ENCODE peak calls at places on chromosomes 12 and 14, in five cellular contexts. W is GM12865, Q is cardiac fibroblast, T is skeletal muscle cell, U is thoracic aorta. P is an unnamed sample.

GRCh38 chr12:132323171-132324010 is 6.0 kb downstream of the GALNT9 start:
- DNase-seq in T (no peak), W (no peak), Q (peak; percentile 8), U (no peak), P (no peak)

GRCh38 chr14:64786296-64787149 is 82.3 kb downstream of the PLEKHG3 start:
- DNase-seq in T (no peak), Q (peak; percentile 67), U (no peak), W (no peak), P (no peak)

GRCh38 chr14:49641697-49642129 is 6.7 kb upstream of the DNAAF2 start:
- DNase-seq in U (no peak), W (peak; percentile 26), T (no peak), Q (no peak), P (no peak)

GRCh38 chr14:77018785-77019184 is 9.7 kb downstream of the IRF2BPL start:
- DNase-seq in T (no peak), W (no peak), U (no peak), Q (peak; percentile 58), P (no peak)

GRCh38 chr14:77225254-77225653 is 43.7 kb downstream of the TMEM63C start:
- DNase-seq in T (no peak), U (no peak), Q (no peak), W (no peak), P (no peak)

GRCh38 chr14:64737391-64738305 is 33.4 kb downstream of the PLEKHG3 start:
- DNase-seq in U (no peak), T (no peak), W (no peak), Q (no peak), P (no peak)

GRCh38 chr12:95701722-95702418 is 88.7 kb downstream of the NTN4 start:
- DNase-seq in Q (no peak), T (no peak), W (no peak), U (no peak), P (no peak)

GRCh38 chr14:105171004-105171673 is 2.6 kb upstream of the JAG2 start:
- DNase-seq in W (no peak), U (no peak), Q (peak; percentile 18), T (no peak), P (no peak)

GRCh38 chr12:87509233-87509820 is 519.9 kb downstream of the C12orf50 start:
- DNase-seq in W (no peak), Q (peak; percentile 62), T (peak; percentile 30), U (no peak), P (no peak)

GRCh38 chr14:55301722-55302121 is 30.5 kb downstream of the FBXO34 start:
- DNase-seq in U (no peak), T (peak; percentile 47), W (peak; percentile 18), Q (peak; percentile 43), P (no peak)

GRCh38 chr12:74171478-74171909 is 366.1 kb upstream of the ATXN7L3B start:
- DNase-seq in U (no peak), W (no peak), Q (no peak), T (no peak), P (no peak)

GRCh38 chr12:47777151-47777550 is 4.1 kb downstream of the SLC48A1 start:
- DNase-seq in T (no peak), W (no peak), U (no peak), Q (no peak), P (no peak)

GRCh38 chr12:69123909-69124638 is 115.3 kb upstream of the CPSF6 start:
- DNase-seq in Q (no peak), T (no peak), U (no peak), W (no peak), P (no peak)

GRCh38 chr12:56878010-56878339 is 56.2 kb downstream of the SDR9C7 start:
- DNase-seq in T (no peak), U (no peak), Q (peak; percentile 58), W (no peak), P (no peak)

GRCh38 chr12:95721320-95721719 is 69.2 kb downstream of the NTN4 start:
- DNase-seq in T (no peak), Q (no peak), W (peak; percentile 18), U (no peak), P (no peak)

GRCh38 chr12:120960657-120961056 is 17.7 kb upstream of the HNF1A start:
- DNase-seq in U (no peak), Q (no peak), W (peak; percentile 68), T (no peak), P (no peak)

GRCh38 chr12:120959111-120959878 is 19.0 kb upstream of the HNF1A start:
- DNase-seq in T (no peak), Q (no peak), W (no peak), U (no peak), P (no peak)

GRCh38 chr12:120962487-120963054 is 15.8 kb upstream of the HNF1A start:
- DNase-seq in T (no peak), W (no peak), Q (no peak), U (no peak), P (no peak)

GRCh38 chr12:120964298-120964697 is 14.0 kb upstream of the HNF1A start:
- DNase-seq in Q (no peak), W (no peak), T (no peak), U (no peak), P (no peak)

GRCh38 chr12:120961604-120962486 is 16.5 kb upstream of the HNF1A start:
- DNase-seq in W (no peak), T (no peak), U (no peak), Q (no peak), P (no peak)
- H3K4me3 ChIP-seq in W (no peak overlapping the region), T (no peak overlapping the region), U (no peak overlapping the region), Q (no peak overlapping the region), P (no peak overlapping the region)

DNA sequence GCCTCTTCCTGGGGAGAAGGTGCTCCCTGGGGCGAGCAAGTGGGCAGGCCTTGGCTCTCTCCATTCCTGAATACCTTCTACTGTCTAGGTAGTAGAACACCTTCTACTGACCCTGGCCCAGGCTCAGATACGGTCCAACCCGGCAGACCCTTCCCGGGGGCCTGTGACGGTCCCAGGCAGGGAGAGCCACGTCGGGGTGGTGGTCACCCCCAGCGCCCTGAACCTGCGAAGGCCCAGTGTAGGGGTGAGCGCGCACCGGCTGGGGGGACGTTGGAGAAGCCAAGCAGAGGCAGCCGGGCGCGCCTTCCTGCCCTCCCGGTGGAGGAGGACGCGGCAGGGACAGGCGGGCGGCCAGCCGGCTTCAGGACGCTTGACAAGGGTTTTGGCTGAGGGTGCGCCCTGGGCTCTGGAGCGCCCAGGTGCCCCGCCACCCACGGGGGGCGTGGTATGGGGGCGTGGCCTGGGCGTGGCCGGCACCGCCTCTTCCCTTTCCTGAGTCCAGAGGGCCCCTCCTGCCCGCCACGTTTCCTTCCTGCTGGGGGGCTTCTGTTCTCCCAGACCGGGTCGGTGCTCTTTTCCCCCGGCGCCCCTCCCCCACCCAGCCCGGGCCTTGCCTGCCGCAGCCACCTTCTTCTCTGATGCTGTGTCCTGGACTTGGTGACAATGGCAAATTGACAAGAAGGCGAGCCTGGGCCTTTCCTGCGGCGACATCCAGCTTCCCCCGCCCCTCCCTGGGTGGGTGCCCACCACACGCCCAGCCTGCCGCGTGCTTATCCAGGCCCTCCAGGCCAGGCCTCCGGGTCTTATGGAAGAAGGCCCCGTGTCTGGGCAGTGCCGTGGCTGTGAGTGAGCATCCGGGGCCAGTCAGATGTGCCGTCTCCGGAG is 24.5 kb upstream of the PPP1R13B start:
- DNase-seq in U (no peak), Q (peak; percentile 15), W (peak; percentile 78), T (no peak), P (no peak)
- H3K4me3 ChIP-seq in U (peak overlapping the region; percentile 72), Q (peak overlapping the region; percentile 15), W (peak overlapping the region; percentile 85), T (peak overlapping the region; percentile 20), P (peak overlapping the region; percentile 63)

DNA sequence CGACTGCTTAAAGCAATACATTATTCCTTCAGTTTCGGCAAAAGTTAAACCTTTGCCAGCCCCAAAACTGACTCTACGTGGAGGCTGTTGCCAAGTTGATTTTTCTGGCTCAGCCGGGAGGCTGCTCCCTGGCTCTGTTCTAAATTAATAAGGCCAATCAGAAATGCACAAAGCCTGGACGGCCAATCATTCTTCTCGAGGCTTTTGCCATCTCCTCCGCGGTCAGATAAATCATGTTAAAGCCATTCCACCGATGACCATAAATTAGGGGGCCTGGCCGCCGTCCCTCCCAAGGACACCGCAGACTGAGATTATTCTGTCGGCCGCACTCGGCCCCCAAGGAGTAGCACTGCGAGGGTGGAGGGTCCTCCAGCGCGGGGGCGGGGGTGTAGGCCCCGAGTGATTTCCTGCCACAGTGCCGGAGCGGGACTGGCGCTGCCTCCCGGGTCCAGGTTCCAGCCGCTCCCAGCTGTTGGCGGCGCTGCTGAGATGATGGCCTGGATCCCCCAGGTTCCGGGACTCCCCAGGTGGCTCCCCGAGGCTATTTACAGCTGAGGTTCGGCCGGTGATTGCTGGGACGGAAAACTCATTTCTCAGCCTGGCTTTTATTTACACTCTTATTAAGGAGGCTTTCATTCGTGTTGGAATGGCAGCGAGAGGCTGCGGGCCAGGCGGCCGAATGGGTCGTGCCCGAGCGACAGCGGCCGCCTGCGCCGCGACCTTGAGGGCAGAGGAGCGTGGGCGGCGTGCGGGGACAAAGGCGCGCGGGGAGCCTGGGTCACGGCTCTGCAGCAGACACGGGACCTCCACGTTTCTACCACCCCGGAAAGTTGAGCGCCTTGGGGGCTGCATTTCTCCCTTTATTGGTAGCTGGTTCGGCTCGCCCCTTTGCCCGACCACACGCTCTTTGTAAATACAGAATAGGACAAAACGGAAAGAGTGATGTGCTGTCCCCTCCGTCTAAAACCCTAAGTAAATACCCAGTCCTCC is 165.2 kb downstream of the MON2 start:
- DNase-seq in W (peak; percentile 50), Q (peak; percentile 88), T (peak; percentile 53), U (no peak), P (peak; percentile 84)
- H3K4me3 ChIP-seq in W (peak overlapping the region; percentile 57), Q (peak overlapping the region; percentile 49), T (peak overlapping the region; percentile 52), U (peak overlapping the region; percentile 76), P (peak overlapping the region; percentile 74)

GRCh38 chr14:68661226-68662225 is 131.3 kb downstream of the ZFP36L1 start:
- DNase-seq in W (no peak), Q (no peak), U (no peak), T (no peak), P (peak; percentile 41)

GRCh38 chr14:68665116-68665515 is 127.8 kb downstream of the ZFP36L1 start:
- DNase-seq in Q (peak; percentile 52), T (no peak), W (no peak), U (no peak), P (peak; percentile 59)

GRCh38 chr14:68664225-68664681 is 128.6 kb downstream of the ZFP36L1 start:
- DNase-seq in U (no peak), T (no peak), Q (no peak), W (peak; percentile 56), P (no peak)

GRCh38 chr14:68662395-68662794 is 130.5 kb downstream of the ZFP36L1 start:
- DNase-seq in U (no peak), Q (no peak), W (no peak), T (no peak), P (no peak)

DNA sequence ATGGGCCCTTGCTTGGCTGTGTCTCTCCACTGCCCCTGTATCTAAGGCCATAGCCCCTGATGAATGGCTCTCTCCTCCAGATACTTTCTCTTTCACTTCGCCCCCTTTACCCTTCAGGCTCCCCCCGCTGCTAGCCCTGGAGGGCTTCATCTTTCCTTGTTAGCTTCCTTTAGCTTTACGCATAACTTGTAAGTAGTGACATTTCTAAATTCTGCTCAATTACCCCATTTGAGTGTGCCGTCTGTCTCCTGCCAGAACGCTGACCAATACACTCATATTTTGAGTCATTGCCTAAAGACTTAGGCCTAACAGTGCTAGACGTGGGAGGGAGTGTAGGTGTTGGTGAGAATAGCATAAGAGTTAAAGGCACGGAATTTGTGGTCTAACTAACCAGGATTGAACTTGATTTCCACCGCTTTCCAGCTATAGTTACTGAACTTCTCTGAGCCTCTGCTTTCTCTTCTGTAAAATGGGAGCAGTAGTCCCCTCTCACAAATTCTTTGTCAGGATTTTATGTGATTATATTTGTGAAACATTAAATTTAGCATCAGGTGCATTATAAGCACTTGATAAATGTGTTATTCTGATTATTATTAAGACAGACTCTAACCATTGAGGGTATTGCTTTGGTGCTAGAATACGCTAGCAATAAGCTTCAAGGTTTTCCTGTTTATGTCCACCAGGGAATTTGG is 129.3 kb downstream of the ZFP36L1 start:
- DNase-seq in T (no peak), W (peak; percentile 84), U (no peak), Q (peak; percentile 40), P (no peak)
- H3K4me3 ChIP-seq in T (no peak overlapping the region), W (peak overlapping the region; percentile 20), U (peak overlapping the region; percentile 11), Q (no peak overlapping the region), P (no peak overlapping the region)

GRCh38 chr12:108689314-108690190 is 41.8 kb downstream of the CORO1C start:
- DNase-seq in T (no peak), U (no peak), W (peak; percentile 43), Q (peak; percentile 64), P (no peak)
- H3K4me3 ChIP-seq in T (no peak overlapping the region), U (peak overlapping the region; percentile 52), W (no peak overlapping the region), Q (no peak overlapping the region), P (peak overlapping the region; percentile 8)